ENCODE peak calls at places on chromosomes 3 and 15, in eight cellular contexts. H is IMR-90; S is epithelial cell of esophagus; P is stimulated activated CD8-positive, alpha-beta memory T cell treated with anti-CD3 and anti-CD28 coated beads, Interleukin-15, amount 100 ng/mL, for 24 hours; C is EL; Z is left cardiac atrium; E is NCI-H2081; M is cardiac muscle cell. F is an unnamed sample.

GRCh38 chr3:184380210-184380626 is 364 bp downstream of the CHRD start:
- DNase-seq in S (peak), C (peak), H (no peak), Z (peak), E (peak), P (no peak), M (peak), F (peak)

GRCh38 chr15:66898656-66899402 is 166.6 kb upstream of the SMAD3 start:
- DNase-seq in P (no peak), E (no peak), H (no peak), M (no peak), S (no peak), Z (no peak), C (no peak), F (no peak)

GRCh38 chr15:100464895-100465294 is 63.9 kb downstream of the CERS3 start:
- DNase-seq in M (no peak), E (no peak), C (no peak), P (no peak), Z (no peak), H (no peak), S (peak), F (no peak)

GRCh38 chr3:186360779-186361178 is 1.3 kb downstream of the DGKG start:
- DNase-seq in M (no peak), Z (peak), E (no peak), C (no peak), P (no peak), H (no peak), S (no peak), F (no peak)

GRCh38 chr3:189502676-189503257 is 128.4 kb upstream of the TP63 start:
- DNase-seq in E (no peak), H (no peak), Z (no peak), S (no peak), M (peak), P (no peak), C (no peak), F (no peak)

GRCh38 chr15:48650931-48651330 is 5.4 kb upstream of the FBN1 start:
- DNase-seq in C (no peak), H (no peak), M (no peak), E (no peak), S (no peak), Z (no peak), P (no peak), F (no peak)

GRCh38 chr3:187368251-187368733 is at the start of gene RTP4:
- DNase-seq in Z (no peak), P (no peak), S (peak), C (peak), H (peak), M (peak), E (no peak), F (no peak)

GRCh38 chr3:52234516-52235447 is 4.2 kb downstream of the TWF2 start:
- DNase-seq in P (no peak), E (no peak), Z (no peak), S (no peak), H (no peak), C (no peak), M (no peak), F (no peak)

GRCh38 chr15:22885105-22885504 is 46.6 kb downstream of the NIPA2 start:
- DNase-seq in Z (no peak), S (no peak), C (no peak), H (no peak), E (no peak), M (no peak), P (no peak), F (no peak)

GRCh38 chr3:28013864-28014473 is 227.4 kb upstream of the CMC1 start:
- DNase-seq in C (no peak), H (no peak), S (no peak), E (no peak), P (no peak), Z (no peak), M (no peak), F (no peak)

GRCh38 chr3:161893972-161894371 is 397.4 kb downstream of the OTOL1 start:
- DNase-seq in H (peak), E (no peak), P (no peak), Z (no peak), M (peak), C (peak), S (peak), F (no peak)

GRCh38 chr3:122322095-122323075 is 2.7 kb upstream of the CSTA start:
- DNase-seq in P (no peak), E (no peak), M (no peak), S (no peak), Z (no peak), C (no peak), H (no peak), F (no peak)

GRCh38 chr3:37087870-37088269 is 86.5 kb downstream of the LRRFIP2 start:
- DNase-seq in M (no peak), S (no peak), H (no peak), E (no peak), Z (no peak), C (no peak), P (no peak), F (no peak)

GRCh38 chr3:61666032-61666431 is 104.7 kb downstream of the PTPRG start:
- DNase-seq in Z (no peak), C (no peak), H (no peak), M (no peak), E (no peak), S (no peak), P (no peak), F (no peak)

GRCh38 chr3:55489804-55490132 is 2.7 kb upstream of the WNT5A start:
- DNase-seq in Z (no peak), P (no peak), M (no peak), E (no peak), S (no peak), C (no peak), H (no peak), F (no peak)

GRCh38 chr15:85314653-85315052 is 65.8 kb upstream of the AKAP13 start:
- DNase-seq in P (no peak), M (no peak), H (peak), Z (no peak), S (peak), C (peak), E (no peak), F (no peak)

GRCh38 chr15:99251436-99251821 is at the start of gene LRRC28:
- DNase-seq in Z (no peak), H (no peak), S (no peak), P (no peak), C (no peak), E (peak), M (no peak), F (no peak)

GRCh38 chr3:128217702-128218475 is 64.6 kb downstream of the EEFSEC start:
- DNase-seq in Z (no peak), H (peak), S (no peak), E (no peak), M (peak), C (no peak), P (no peak), F (no peak)

GRCh38 chr15:85704021-85704420 is 90.7 kb downstream of the KLHL25 start:
- DNase-seq in Z (no peak), H (peak), P (no peak), C (no peak), M (no peak), E (no peak), S (no peak), F (no peak)

GRCh38 chr3:127487196-127487595 is 103.3 kb downstream of the TPRA1 start:
- DNase-seq in P (no peak), C (no peak), H (no peak), E (no peak), Z (no peak), M (no peak), S (no peak), F (no peak)

GRCh38 chr3:89957461-89957860 is 850.0 kb downstream of the EPHA3 start:
- DNase-seq in S (no peak), Z (no peak), E (no peak), P (no peak), M (peak), H (no peak), C (no peak), F (no peak)

GRCh38 chr3:100603449-100603848 is 6.0 kb upstream of the ADGRG7 start:
- DNase-seq in M (peak), E (peak), S (peak), C (peak), P (no peak), H (peak), Z (no peak), F (no peak)

GRCh38 chr15:47301481-47301880 is 415.8 kb upstream of the SEMA6D start:
- DNase-seq in H (no peak), E (peak), Z (no peak), M (no peak), S (no peak), C (no peak), P (no peak), F (peak)

GRCh38 chr3:53187430-53187829 is 26.4 kb downstream of the PRKCD start:
- DNase-seq in S (no peak), H (peak), P (no peak), Z (no peak), E (no peak), M (no peak), C (peak), F (no peak)

GRCh38 chr15:58951388-58952060 is 18.0 kb upstream of the SLTM start:
- DNase-seq in C (peak), E (peak), H (peak), P (no peak), M (peak), S (peak), Z (no peak), F (peak)

GRCh38 chr15:84601555-84601838 is 688 bp downstream of the ZSCAN2 start:
- DNase-seq in P (no peak), C (no peak), H (no peak), M (no peak), Z (no peak), S (no peak), E (no peak), F (no peak)

GRCh38 chr3:149198611-149199010 is 23.0 kb downstream of the CP start:
- DNase-seq in S (no peak), E (no peak), M (no peak), C (peak), Z (no peak), P (no peak), H (peak), F (no peak)

GRCh38 chr3:23840521-23840920 is 34.8 kb downstream of the UBE2E1 start:
- DNase-seq in M (no peak), E (no peak), C (no peak), S (no peak), Z (no peak), H (no peak), P (no peak), F (peak)

F was measured in NCI-H510A.